ENCODE peak calls at places on chromosomes 16 and 17, in seven cellular contexts. One of them, this sample, is unnamed.

GRCh38 chr17:17816240-17816814 is 20.5 kb downstream of the SREBF1 start:
- DNase-seq in activated T-cell treated with anti-CD3 and anti-CD28 coated beads, Interleukin-2, amount 50 U/mL, for 72 hours: no peak
- DNase-seq in stimulated activated CD8-positive, alpha-beta memory T cell treated with anti-CD3 and anti-CD28 coated beads, Interleukin-7, amount 100 ng/mL, for 1 hour: no peak
- DNase-seq in D721Med: no peak
- DNase-seq in SHP77: no peak
- DNase-seq in activated naive CD4-positive, alpha-beta T cell: no peak
- DNase-seq in head of caudate nucleus: peak; percentile 68
- DNase-seq in this sample: no peak

GRCh38 chr17:48600244-48601098 is 4.3 kb downstream of the HOXB6 start:
- DNase-seq in activated T-cell treated with anti-CD3 and anti-CD28 coated beads, Interleukin-2, amount 50 U/mL, for 72 hours: no peak
- DNase-seq in stimulated activated CD8-positive, alpha-beta memory T cell treated with anti-CD3 and anti-CD28 coated beads, Interleukin-7, amount 100 ng/mL, for 1 hour: no peak
- DNase-seq in D721Med: no peak
- DNase-seq in SHP77: no peak
- DNase-seq in activated naive CD4-positive, alpha-beta T cell: no peak
- DNase-seq in head of caudate nucleus: no peak
- DNase-seq in this sample: no peak

GRCh38 chr17:70767102-70767701 is 597.9 kb downstream of the KCNJ2 start:
- DNase-seq in activated T-cell treated with anti-CD3 and anti-CD28 coated beads, Interleukin-2, amount 50 U/mL, for 72 hours: no peak
- DNase-seq in stimulated activated CD8-positive, alpha-beta memory T cell treated with anti-CD3 and anti-CD28 coated beads, Interleukin-7, amount 100 ng/mL, for 1 hour: no peak
- DNase-seq in D721Med: no peak
- DNase-seq in SHP77: no peak
- DNase-seq in activated naive CD4-positive, alpha-beta T cell: no peak
- DNase-seq in head of caudate nucleus: no peak
- DNase-seq in this sample: no peak

GRCh38 chr17:39925282-39926134 is 1.9 kb downstream of the ORMDL3 start:
- DNase-seq in activated T-cell treated with anti-CD3 and anti-CD28 coated beads, Interleukin-2, amount 50 U/mL, for 72 hours: no peak
- DNase-seq in stimulated activated CD8-positive, alpha-beta memory T cell treated with anti-CD3 and anti-CD28 coated beads, Interleukin-7, amount 100 ng/mL, for 1 hour: no peak
- DNase-seq in D721Med: no peak
- DNase-seq in SHP77: no peak
- DNase-seq in activated naive CD4-positive, alpha-beta T cell: no peak
- DNase-seq in head of caudate nucleus: no peak
- DNase-seq in this sample: no peak

GRCh38 chr17:57523926-57524634 is 221.0 kb downstream of the CCDC182 start:
- DNase-seq in activated T-cell treated with anti-CD3 and anti-CD28 coated beads, Interleukin-2, amount 50 U/mL, for 72 hours: no peak
- DNase-seq in stimulated activated CD8-positive, alpha-beta memory T cell treated with anti-CD3 and anti-CD28 coated beads, Interleukin-7, amount 100 ng/mL, for 1 hour: no peak
- DNase-seq in D721Med: no peak
- DNase-seq in SHP77: peak; percentile 64
- DNase-seq in activated naive CD4-positive, alpha-beta T cell: no peak
- DNase-seq in head of caudate nucleus: no peak
- DNase-seq in this sample: no peak

GRCh38 chr17:60149691-60150582 is at the start of gene CA4:
- DNase-seq in activated T-cell treated with anti-CD3 and anti-CD28 coated beads, Interleukin-2, amount 50 U/mL, for 72 hours: no peak
- DNase-seq in stimulated activated CD8-positive, alpha-beta memory T cell treated with anti-CD3 and anti-CD28 coated beads, Interleukin-7, amount 100 ng/mL, for 1 hour: no peak
- DNase-seq in D721Med: peak; percentile 75
- DNase-seq in SHP77: no peak
- DNase-seq in activated naive CD4-positive, alpha-beta T cell: no peak
- DNase-seq in head of caudate nucleus: no peak
- DNase-seq in this sample: no peak

GRCh38 chr17:60514500-60514899 is 11.5 kb downstream of the APPBP2 start:
- DNase-seq in activated T-cell treated with anti-CD3 and anti-CD28 coated beads, Interleukin-2, amount 50 U/mL, for 72 hours: no peak
- DNase-seq in stimulated activated CD8-positive, alpha-beta memory T cell treated with anti-CD3 and anti-CD28 coated beads, Interleukin-7, amount 100 ng/mL, for 1 hour: no peak
- DNase-seq in D721Med: no peak
- DNase-seq in SHP77: no peak
- DNase-seq in activated naive CD4-positive, alpha-beta T cell: no peak
- DNase-seq in head of caudate nucleus: no peak
- DNase-seq in this sample: no peak

GRCh38 chr17:80773243-80773991 is 218.2 kb upstream of the CHMP6 start:
- DNase-seq in activated T-cell treated with anti-CD3 and anti-CD28 coated beads, Interleukin-2, amount 50 U/mL, for 72 hours: no peak
- DNase-seq in stimulated activated CD8-positive, alpha-beta memory T cell treated with anti-CD3 and anti-CD28 coated beads, Interleukin-7, amount 100 ng/mL, for 1 hour: no peak
- DNase-seq in D721Med: no peak
- DNase-seq in SHP77: peak; percentile 75
- DNase-seq in activated naive CD4-positive, alpha-beta T cell: no peak
- DNase-seq in head of caudate nucleus: peak; percentile 83
- DNase-seq in this sample: no peak

GRCh38 chr16:88977028-88977844 is at the start of gene CBFA2T3:
- DNase-seq in activated T-cell treated with anti-CD3 and anti-CD28 coated beads, Interleukin-2, amount 50 U/mL, for 72 hours: no peak
- DNase-seq in stimulated activated CD8-positive, alpha-beta memory T cell treated with anti-CD3 and anti-CD28 coated beads, Interleukin-7, amount 100 ng/mL, for 1 hour: no peak
- DNase-seq in D721Med: no peak
- DNase-seq in SHP77: no peak
- DNase-seq in activated naive CD4-positive, alpha-beta T cell: no peak
- DNase-seq in head of caudate nucleus: peak; percentile 18
- DNase-seq in this sample: no peak

GRCh38 chr17:66343531-66344078 is 41.2 kb downstream of the PRKCA start:
- DNase-seq in activated T-cell treated with anti-CD3 and anti-CD28 coated beads, Interleukin-2, amount 50 U/mL, for 72 hours: no peak
- DNase-seq in stimulated activated CD8-positive, alpha-beta memory T cell treated with anti-CD3 and anti-CD28 coated beads, Interleukin-7, amount 100 ng/mL, for 1 hour: no peak
- DNase-seq in D721Med: no peak
- DNase-seq in SHP77: no peak
- DNase-seq in activated naive CD4-positive, alpha-beta T cell: no peak
- DNase-seq in head of caudate nucleus: no peak
- DNase-seq in this sample: no peak

GRCh38 chr16:73056911-73057310 is 9.0 kb upstream of the ZFHX3 start:
- DNase-seq in activated T-cell treated with anti-CD3 and anti-CD28 coated beads, Interleukin-2, amount 50 U/mL, for 72 hours: no peak
- DNase-seq in stimulated activated CD8-positive, alpha-beta memory T cell treated with anti-CD3 and anti-CD28 coated beads, Interleukin-7, amount 100 ng/mL, for 1 hour: no peak
- DNase-seq in D721Med: no peak
- DNase-seq in SHP77: no peak
- DNase-seq in activated naive CD4-positive, alpha-beta T cell: no peak
- DNase-seq in head of caudate nucleus: no peak
- DNase-seq in this sample: no peak

GRCh38 chr16:14181371-14182050 is 110.4 kb downstream of the MRTFB start:
- DNase-seq in activated T-cell treated with anti-CD3 and anti-CD28 coated beads, Interleukin-2, amount 50 U/mL, for 72 hours: no peak
- DNase-seq in stimulated activated CD8-positive, alpha-beta memory T cell treated with anti-CD3 and anti-CD28 coated beads, Interleukin-7, amount 100 ng/mL, for 1 hour: no peak
- DNase-seq in D721Med: no peak
- DNase-seq in SHP77: no peak
- DNase-seq in activated naive CD4-positive, alpha-beta T cell: no peak
- DNase-seq in head of caudate nucleus: no peak
- DNase-seq in this sample: no peak

GRCh38 chr17:48612456-48612853 is 1.6 kb upstream of the HOXB7 start:
- DNase-seq in activated T-cell treated with anti-CD3 and anti-CD28 coated beads, Interleukin-2, amount 50 U/mL, for 72 hours: peak; percentile 22
- DNase-seq in stimulated activated CD8-positive, alpha-beta memory T cell treated with anti-CD3 and anti-CD28 coated beads, Interleukin-7, amount 100 ng/mL, for 1 hour: no peak
- DNase-seq in D721Med: no peak
- DNase-seq in SHP77: peak; percentile 43
- DNase-seq in activated naive CD4-positive, alpha-beta T cell: no peak
- DNase-seq in head of caudate nucleus: no peak
- DNase-seq in this sample: no peak

GRCh38 chr16:88264641-88265285 is 118.0 kb upstream of the ZNF469 start:
- DNase-seq in activated T-cell treated with anti-CD3 and anti-CD28 coated beads, Interleukin-2, amount 50 U/mL, for 72 hours: peak; percentile 84
- DNase-seq in stimulated activated CD8-positive, alpha-beta memory T cell treated with anti-CD3 and anti-CD28 coated beads, Interleukin-7, amount 100 ng/mL, for 1 hour: peak; percentile 20
- DNase-seq in D721Med: no peak
- DNase-seq in SHP77: no peak
- DNase-seq in activated naive CD4-positive, alpha-beta T cell: no peak
- DNase-seq in head of caudate nucleus: no peak
- DNase-seq in this sample: peak; percentile 16

GRCh38 chr17:41496803-41497484 is 7.2 kb upstream of the KRT36 start:
- DNase-seq in activated T-cell treated with anti-CD3 and anti-CD28 coated beads, Interleukin-2, amount 50 U/mL, for 72 hours: peak; percentile 80
- DNase-seq in stimulated activated CD8-positive, alpha-beta memory T cell treated with anti-CD3 and anti-CD28 coated beads, Interleukin-7, amount 100 ng/mL, for 1 hour: peak; percentile 3
- DNase-seq in D721Med: no peak
- DNase-seq in SHP77: peak; percentile 36
- DNase-seq in activated naive CD4-positive, alpha-beta T cell: no peak
- DNase-seq in head of caudate nucleus: no peak
- DNase-seq in this sample: peak; percentile 23

GRCh38 chr17:37490638-37491614 is 1.2 kb downstream of the DUSP14 start:
- DNase-seq in activated T-cell treated with anti-CD3 and anti-CD28 coated beads, Interleukin-2, amount 50 U/mL, for 72 hours: no peak
- DNase-seq in stimulated activated CD8-positive, alpha-beta memory T cell treated with anti-CD3 and anti-CD28 coated beads, Interleukin-7, amount 100 ng/mL, for 1 hour: no peak
- DNase-seq in D721Med: no peak
- DNase-seq in SHP77: peak; percentile 10
- DNase-seq in activated naive CD4-positive, alpha-beta T cell: no peak
- DNase-seq in head of caudate nucleus: peak; percentile 56
- DNase-seq in this sample: no peak

GRCh38 chr16:73878616-73879015 is 418.0 kb upstream of the PSMD7 start:
- DNase-seq in activated T-cell treated with anti-CD3 and anti-CD28 coated beads, Interleukin-2, amount 50 U/mL, for 72 hours: no peak
- DNase-seq in stimulated activated CD8-positive, alpha-beta memory T cell treated with anti-CD3 and anti-CD28 coated beads, Interleukin-7, amount 100 ng/mL, for 1 hour: no peak
- DNase-seq in D721Med: no peak
- DNase-seq in SHP77: peak; percentile 59
- DNase-seq in activated naive CD4-positive, alpha-beta T cell: no peak
- DNase-seq in head of caudate nucleus: no peak
- DNase-seq in this sample: no peak

This sample was measured in T-helper 9 cell.